ENCODE peak calls at places on chromosomes 3 and 15, in seven cellular contexts. R, M, D, L, C, W and Y are unnamed samples.

GRCh38 chr3:30227571-30228301 is 378.7 kb upstream of the TGFBR2 start:
- DNase-seq in R (peak; percentile 18), M (no peak), D (peak; percentile 44), L (peak; percentile 85), C (no peak), W (peak; percentile 48), Y (no peak)

GRCh38 chr15:88375234-88375926 is 91.8 kb downstream of the MRPL46 start:
- DNase-seq in R (peak; percentile 72), M (no peak), D (peak; percentile 83), L (no peak), C (no peak), W (no peak), Y (no peak)

GRCh38 chr3:18656866-18657265 is 231.7 kb upstream of the SATB1 start:
- DNase-seq in R (no peak), M (no peak), D (no peak), L (no peak), C (no peak), W (no peak), Y (no peak)

GRCh38 chr3:144868506-144868905 is 896.9 kb downstream of the DIPK2A start:
- DNase-seq in R (no peak), M (no peak), D (no peak), L (no peak), C (no peak), W (no peak), Y (no peak)

GRCh38 chr15:75827691-75828090 is 15.6 kb upstream of the UBE2Q2 start:
- DNase-seq in R (no peak), M (no peak), D (no peak), L (no peak), C (no peak), W (no peak), Y (no peak)

GRCh38 chr3:143207338-143207961 is 87.9 kb downstream of the CHST2 start:
- DNase-seq in R (peak; percentile 96), M (no peak), D (peak; percentile 87), L (no peak), C (no peak), W (peak; percentile 96), Y (no peak)

GRCh38 chr3:194931366-194931765 is 245.7 kb downstream of the FAM43A start:
- DNase-seq in R (no peak), M (no peak), D (no peak), L (no peak), C (no peak), W (no peak), Y (no peak)

GRCh38 chr3:59240856-59241255 is 191.0 kb upstream of the CFAP20DC start:
- DNase-seq in R (peak; percentile 39), M (no peak), D (no peak), L (no peak), C (no peak), W (no peak), Y (no peak)

GRCh38 chr3:53721187-53721946 is 124.9 kb downstream of the CHDH start:
- DNase-seq in R (peak; percentile 90), M (no peak), D (peak; percentile 49), L (no peak), C (no peak), W (peak; percentile 30), Y (no peak)

GRCh38 chr3:43994594-43995077 is 247.1 kb upstream of the TOPAZ1 start:
- DNase-seq in R (no peak), M (no peak), D (no peak), L (no peak), C (no peak), W (no peak), Y (no peak)

GRCh38 chr15:27752682-27753081 is 346.4 kb downstream of the OCA2 start:
- DNase-seq in R (no peak), M (no peak), D (no peak), L (no peak), C (no peak), W (no peak), Y (no peak)

GRCh38 chr3:42262525-42262924 is 3.5 kb downstream of the CCK start:
- DNase-seq in R (peak; percentile 77), M (no peak), D (peak; percentile 71), L (no peak), C (no peak), W (no peak), Y (no peak)

GRCh38 chr3:27166888-27167287 is 202.3 kb downstream of the NEK10 start:
- DNase-seq in R (peak; percentile 91), M (no peak), D (peak; percentile 98), L (no peak), C (no peak), W (peak; percentile 35), Y (no peak)

GRCh38 chr3:172705166-172705565 is 5.7 kb downstream of the NCEH1 start:
- DNase-seq in R (no peak), M (no peak), D (no peak), L (no peak), C (no peak), W (no peak), Y (no peak)

GRCh38 chr3:13932578-13933295 is 52.9 kb upstream of the WNT7A start:
- DNase-seq in R (no peak), M (no peak), D (peak; percentile 2), L (no peak), C (no peak), W (no peak), Y (no peak)

GRCh38 chr3:24521306-24522154 is 26.9 kb upstream of the THRB start:
- DNase-seq in R (peak; percentile 62), M (peak; percentile 71), D (peak; percentile 73), L (peak; percentile 36), C (no peak), W (peak; percentile 49), Y (peak; percentile 32)

GRCh38 chr3:39965997-39966396 is 156.6 kb downstream of the MYRIP start:
- DNase-seq in R (no peak), M (no peak), D (no peak), L (no peak), C (no peak), W (no peak), Y (no peak)

GRCh38 chr15:56732135-56732880 is 1.0 kb downstream of the ZNF280D start:
- DNase-seq in R (peak; percentile 53), M (no peak), D (peak; percentile 84), L (peak; percentile 11), C (no peak), W (no peak), Y (no peak)

GRCh38 chr15:65547841-65548240 is 17.6 kb downstream of the HACD3 start:
- DNase-seq in R (no peak), M (no peak), D (no peak), L (no peak), C (no peak), W (no peak), Y (no peak)

GRCh38 chr3:14244521-14244920 is 65.9 kb downstream of the LSM3 start:
- DNase-seq in R (no peak), M (no peak), D (no peak), L (no peak), C (no peak), W (no peak), Y (no peak)